ENCODE peak calls at places on chromosomes 3 and 15, in eight cellular contexts. U, K, H, G, E, X, M and S are unnamed samples.

GRCh38 chr3:12891391-12891984 is 50.1 kb upstream of the RPL32 start:
- DNase-seq in U (no peak), K (no peak), H (no peak), G (no peak), E (no peak), X (no peak), M (no peak), S (no peak)

GRCh38 chr3:84440306-84440705 is 518.5 kb upstream of the CADM2 start:
- DNase-seq in U (no peak), K (no peak), H (no peak), G (peak), E (no peak), X (peak), M (no peak), S (no peak)

GRCh38 chr15:73650387-73651126 is 17.4 kb upstream of the NPTN start:
- DNase-seq in U (no peak), K (peak), H (no peak), G (no peak), E (no peak), X (peak), M (no peak), S (no peak)

GRCh38 chr3:99808163-99808794 is 9.4 kb upstream of the CMSS1 start:
- DNase-seq in U (peak), K (peak), H (peak), G (peak), E (peak), X (peak), M (peak), S (no peak)

GRCh38 chr3:53046171-53047170 is 598 bp upstream of the SFMBT1 start:
- DNase-seq in U (peak), K (no peak), H (peak), G (peak), E (no peak), X (peak), M (peak), S (peak)

GRCh38 chr3:186839874-186840641 is 2.5 kb upstream of the ADIPOQ start:
- DNase-seq in U (no peak), K (peak), H (no peak), G (no peak), E (no peak), X (peak), M (no peak), S (no peak)

GRCh38 chr3:106183762-106184391 is 315.1 kb upstream of the CBLB start:
- DNase-seq in U (no peak), K (peak), H (no peak), G (no peak), E (no peak), X (peak), M (peak), S (no peak)

GRCh38 chr3:128066111-128066510 is 13.9 kb downstream of the SEC61A1 start:
- DNase-seq in U (no peak), K (no peak), H (no peak), G (no peak), E (no peak), X (no peak), M (no peak), S (no peak)

GRCh38 chr15:58726867-58727266 is 22.6 kb downstream of the ADAM10 start:
- DNase-seq in U (no peak), K (no peak), H (no peak), G (no peak), E (no peak), X (no peak), M (no peak), S (no peak)

GRCh38 chr15:62739507-62739906 is 303.0 kb upstream of the TPM1 start:
- DNase-seq in U (no peak), K (peak), H (no peak), G (no peak), E (no peak), X (peak), M (peak), S (no peak)

GRCh38 chr3:55307622-55308021 is 179.5 kb downstream of the WNT5A start:
- DNase-seq in U (no peak), K (no peak), H (no peak), G (no peak), E (no peak), X (no peak), M (no peak), S (no peak)

GRCh38 chr3:193673845-193674244 is 80.8 kb downstream of the OPA1 start:
- DNase-seq in U (no peak), K (no peak), H (no peak), G (no peak), E (no peak), X (no peak), M (no peak), S (no peak)

GRCh38 chr3:24318668-24319287 is 175.9 kb downstream of the THRB start:
- DNase-seq in U (no peak), K (no peak), H (no peak), G (no peak), E (no peak), X (peak), M (peak), S (no peak)

GRCh38 chr3:127113571-127113891 is 79.4 kb upstream of the PRR23E start:
- DNase-seq in U (no peak), K (no peak), H (no peak), G (no peak), E (no peak), X (no peak), M (no peak), S (no peak)

GRCh38 chr3:159158213-159158612 is 356.4 kb downstream of the MFSD1 start:
- DNase-seq in U (no peak), K (no peak), H (no peak), G (no peak), E (peak), X (peak), M (no peak), S (no peak)

GRCh38 chr15:51924146-51925068 is 47.2 kb downstream of the LEO1 start:
- DNase-seq in U (no peak), K (no peak), H (no peak), G (peak), E (no peak), X (peak), M (no peak), S (no peak)

GRCh38 chr15:81531141-81531592 is 157.2 kb upstream of the TMC3 start:
- DNase-seq in U (no peak), K (no peak), H (no peak), G (peak), E (no peak), X (peak), M (no peak), S (no peak)

GRCh38 chr15:77710171-77710570 is 77.5 kb upstream of the LINGO1 start:
- DNase-seq in U (no peak), K (no peak), H (no peak), G (no peak), E (no peak), X (no peak), M (no peak), S (no peak)

GRCh38 chr3:109127533-109127932 is 9.0 kb upstream of the C3orf85 start:
- DNase-seq in U (no peak), K (no peak), H (no peak), G (no peak), E (no peak), X (no peak), M (no peak), S (no peak)

GRCh38 chr3:27544372-27544865 is 60.2 kb upstream of the SLC4A7 start:
- DNase-seq in U (no peak), K (no peak), H (no peak), G (no peak), E (no peak), X (peak), M (no peak), S (no peak)

GRCh38 chr15:41967506-41968206 is 4.7 kb downstream of the EHD4 start:
- DNase-seq in U (peak), K (no peak), H (no peak), G (no peak), E (no peak), X (peak), M (peak), S (no peak)

GRCh38 chr15:29668120-29668602 is 154.1 kb downstream of the TJP1 start:
- DNase-seq in U (peak), K (peak), H (no peak), G (peak), E (peak), X (peak), M (peak), S (peak)

GRCh38 chr3:172289583-172289982 is 158.7 kb downstream of the GHSR start:
- DNase-seq in U (no peak), K (no peak), H (no peak), G (no peak), E (no peak), X (no peak), M (no peak), S (no peak)

GRCh38 chr3:181230258-181230657 is 240.7 kb upstream of the DNAJC19 start:
- DNase-seq in U (no peak), K (no peak), H (no peak), G (no peak), E (no peak), X (no peak), M (no peak), S (no peak)

GRCh38 chr3:29901097-29901496 is 620.2 kb downstream of the RBMS3 start:
- DNase-seq in U (no peak), K (no peak), H (no peak), G (no peak), E (no peak), X (peak), M (no peak), S (no peak)